ENCODE peak calls at places on chromosomes 7 and 10, in four cellular contexts. One of them, this sample, is unnamed.

GRCh38 chr10:15585303-15585715 is 134.4 kb downstream of the ITGA8 start:
- DNase-seq in activated CD8-positive, alpha-beta memory T cell treated with anti-CD3 and anti-CD28 coated beads, Interleukin-2, amount 10 ng/mL, durations not matched to agents 7 days and 5 days: peak; percentile 52
- DNase-seq in body of pancreas: peak; percentile 39
- DNase-seq in AML-193: peak; percentile 65
- DNase-seq in this sample: peak; percentile 85

GRCh38 chr7:104327963-104328307 is 468 bp upstream of the LHFPL3 start:
- DNase-seq in body of pancreas: no peak
- DNase-seq in AML-193: no peak
- DNase-seq in activated CD8-positive, alpha-beta memory T cell treated with anti-CD3 and anti-CD28 coated beads, Interleukin-2, amount 10 ng/mL, durations not matched to agents 7 days and 5 days: no peak
- DNase-seq in this sample: no peak

GRCh38 chr7:112790651-112790973 is 419 bp upstream of the TMEM168 start:
- DNase-seq in body of pancreas: no peak
- DNase-seq in AML-193: peak; percentile 20
- DNase-seq in activated CD8-positive, alpha-beta memory T cell treated with anti-CD3 and anti-CD28 coated beads, Interleukin-2, amount 10 ng/mL, durations not matched to agents 7 days and 5 days: no peak
- DNase-seq in this sample: no peak

GRCh38 chr10:112631501-112632410 is 184.7 kb downstream of the VTI1A start:
- DNase-seq in activated CD8-positive, alpha-beta memory T cell treated with anti-CD3 and anti-CD28 coated beads, Interleukin-2, amount 10 ng/mL, durations not matched to agents 7 days and 5 days: no peak
- DNase-seq in body of pancreas: no peak
- DNase-seq in AML-193: no peak
- DNase-seq in this sample: no peak

GRCh38 chr10:11986593-11987216 is 55.9 kb downstream of the UPF2 start:
- DNase-seq in activated CD8-positive, alpha-beta memory T cell treated with anti-CD3 and anti-CD28 coated beads, Interleukin-2, amount 10 ng/mL, durations not matched to agents 7 days and 5 days: peak; percentile 81
- DNase-seq in AML-193: peak; percentile 69
- DNase-seq in body of pancreas: peak; percentile 85
- DNase-seq in this sample: peak; percentile 90

GRCh38 chr7:143240323-143241168 is 18.7 kb downstream of the TAS2R40 start:
- DNase-seq in body of pancreas: peak; percentile 80
- DNase-seq in AML-193: peak; percentile 88
- DNase-seq in activated CD8-positive, alpha-beta memory T cell treated with anti-CD3 and anti-CD28 coated beads, Interleukin-2, amount 10 ng/mL, durations not matched to agents 7 days and 5 days: peak; percentile 86
- DNase-seq in this sample: no peak

GRCh38 chr7:149209518-149210269 is 14.3 kb downstream of the ZNF282 start:
- DNase-seq in activated CD8-positive, alpha-beta memory T cell treated with anti-CD3 and anti-CD28 coated beads, Interleukin-2, amount 10 ng/mL, durations not matched to agents 7 days and 5 days: peak; percentile 89
- DNase-seq in body of pancreas: peak; percentile 24
- DNase-seq in AML-193: peak; percentile 32
- DNase-seq in this sample: no peak

GRCh38 chr10:29714096-29714874 is 79.5 kb upstream of the SVIL start:
- DNase-seq in body of pancreas: no peak
- DNase-seq in activated CD8-positive, alpha-beta memory T cell treated with anti-CD3 and anti-CD28 coated beads, Interleukin-2, amount 10 ng/mL, durations not matched to agents 7 days and 5 days: no peak
- DNase-seq in AML-193: no peak
- DNase-seq in this sample: no peak

GRCh38 chr7:141184532-141185190 is 110.8 kb downstream of the TMEM178B start:
- DNase-seq in activated CD8-positive, alpha-beta memory T cell treated with anti-CD3 and anti-CD28 coated beads, Interleukin-2, amount 10 ng/mL, durations not matched to agents 7 days and 5 days: no peak
- DNase-seq in AML-193: no peak
- DNase-seq in body of pancreas: no peak
- DNase-seq in this sample: no peak

GRCh38 chr7:88169717-88170320 is 50.0 kb downstream of the SRI start:
- DNase-seq in AML-193: peak; percentile 13
- DNase-seq in body of pancreas: no peak
- DNase-seq in activated CD8-positive, alpha-beta memory T cell treated with anti-CD3 and anti-CD28 coated beads, Interleukin-2, amount 10 ng/mL, durations not matched to agents 7 days and 5 days: no peak
- DNase-seq in this sample: no peak

GRCh38 chr7:151694441-151694827 is 174.7 kb upstream of the RHEB start:
- DNase-seq in activated CD8-positive, alpha-beta memory T cell treated with anti-CD3 and anti-CD28 coated beads, Interleukin-2, amount 10 ng/mL, durations not matched to agents 7 days and 5 days: no peak
- DNase-seq in AML-193: no peak
- DNase-seq in body of pancreas: no peak
- DNase-seq in this sample: peak; percentile 5

GRCh38 chr10:63003816-63004453 is 129.2 kb upstream of the NRBF2 start:
- DNase-seq in activated CD8-positive, alpha-beta memory T cell treated with anti-CD3 and anti-CD28 coated beads, Interleukin-2, amount 10 ng/mL, durations not matched to agents 7 days and 5 days: no peak
- DNase-seq in body of pancreas: no peak
- DNase-seq in AML-193: peak; percentile 16
- DNase-seq in this sample: no peak

GRCh38 chr7:157150825-157151412 is 12.2 kb downstream of the UBE3C start:
- DNase-seq in activated CD8-positive, alpha-beta memory T cell treated with anti-CD3 and anti-CD28 coated beads, Interleukin-2, amount 10 ng/mL, durations not matched to agents 7 days and 5 days: no peak
- DNase-seq in body of pancreas: peak; percentile 46
- DNase-seq in AML-193: no peak
- DNase-seq in this sample: no peak

GRCh38 chr7:11469028-11469718 is 362.8 kb downstream of the THSD7A start:
- DNase-seq in AML-193: no peak
- DNase-seq in body of pancreas: peak; percentile 15
- DNase-seq in activated CD8-positive, alpha-beta memory T cell treated with anti-CD3 and anti-CD28 coated beads, Interleukin-2, amount 10 ng/mL, durations not matched to agents 7 days and 5 days: no peak
- DNase-seq in this sample: no peak

GRCh38 chr10:103745264-103746247 is 109.8 kb downstream of the SH3PXD2A start:
- DNase-seq in body of pancreas: no peak
- DNase-seq in activated CD8-positive, alpha-beta memory T cell treated with anti-CD3 and anti-CD28 coated beads, Interleukin-2, amount 10 ng/mL, durations not matched to agents 7 days and 5 days: peak; percentile 75
- DNase-seq in AML-193: no peak
- DNase-seq in this sample: no peak

GRCh38 chr10:75295901-75296441 is 60.2 kb upstream of the COMTD1 start:
- DNase-seq in activated CD8-positive, alpha-beta memory T cell treated with anti-CD3 and anti-CD28 coated beads, Interleukin-2, amount 10 ng/mL, durations not matched to agents 7 days and 5 days: no peak
- DNase-seq in AML-193: no peak
- DNase-seq in body of pancreas: peak; percentile 67
- DNase-seq in this sample: no peak

GRCh38 chr7:5394264-5395105 is 29.1 kb downstream of the TNRC18 start:
- DNase-seq in activated CD8-positive, alpha-beta memory T cell treated with anti-CD3 and anti-CD28 coated beads, Interleukin-2, amount 10 ng/mL, durations not matched to agents 7 days and 5 days: no peak
- DNase-seq in body of pancreas: no peak
- DNase-seq in AML-193: no peak
- DNase-seq in this sample: no peak

GRCh38 chr10:118944959-118945622 is 84.4 kb upstream of the NANOS1 start:
- DNase-seq in body of pancreas: no peak
- DNase-seq in AML-193: no peak
- DNase-seq in activated CD8-positive, alpha-beta memory T cell treated with anti-CD3 and anti-CD28 coated beads, Interleukin-2, amount 10 ng/mL, durations not matched to agents 7 days and 5 days: peak; percentile 8
- DNase-seq in this sample: no peak

GRCh38 chr7:155839461-155839860 is 27.2 kb upstream of the SHH start:
- DNase-seq in body of pancreas: no peak
- DNase-seq in activated CD8-positive, alpha-beta memory T cell treated with anti-CD3 and anti-CD28 coated beads, Interleukin-2, amount 10 ng/mL, durations not matched to agents 7 days and 5 days: no peak
- DNase-seq in AML-193: no peak
- DNase-seq in this sample: peak; percentile 9

GRCh38 chr7:105896407-105896842 is 20.0 kb upstream of the ATXN7L1 start:
- DNase-seq in AML-193: no peak
- DNase-seq in body of pancreas: peak; percentile 28
- DNase-seq in activated CD8-positive, alpha-beta memory T cell treated with anti-CD3 and anti-CD28 coated beads, Interleukin-2, amount 10 ng/mL, durations not matched to agents 7 days and 5 days: no peak
- DNase-seq in this sample: no peak

GRCh38 chr7:31772211-31772610 is 85.2 kb downstream of the PPP1R17 start:
- DNase-seq in body of pancreas: no peak
- DNase-seq in AML-193: no peak
- DNase-seq in activated CD8-positive, alpha-beta memory T cell treated with anti-CD3 and anti-CD28 coated beads, Interleukin-2, amount 10 ng/mL, durations not matched to agents 7 days and 5 days: no peak
- DNase-seq in this sample: no peak

GRCh38 chr10:132155723-132156381 is 30.9 kb upstream of the DPYSL4 start:
- DNase-seq in activated CD8-positive, alpha-beta memory T cell treated with anti-CD3 and anti-CD28 coated beads, Interleukin-2, amount 10 ng/mL, durations not matched to agents 7 days and 5 days: no peak
- DNase-seq in body of pancreas: peak; percentile 19
- DNase-seq in AML-193: no peak
- DNase-seq in this sample: peak; percentile 70

GRCh38 chr7:135924302-135924701 is 52.9 kb downstream of the MTPN start:
- DNase-seq in AML-193: no peak
- DNase-seq in activated CD8-positive, alpha-beta memory T cell treated with anti-CD3 and anti-CD28 coated beads, Interleukin-2, amount 10 ng/mL, durations not matched to agents 7 days and 5 days: no peak
- DNase-seq in body of pancreas: no peak
- DNase-seq in this sample: no peak

GRCh38 chr10:114413398-114413797 is 9.1 kb upstream of the AFAP1L2 start:
- DNase-seq in AML-193: no peak
- DNase-seq in activated CD8-positive, alpha-beta memory T cell treated with anti-CD3 and anti-CD28 coated beads, Interleukin-2, amount 10 ng/mL, durations not matched to agents 7 days and 5 days: no peak
- DNase-seq in body of pancreas: peak; percentile 89
- DNase-seq in this sample: no peak

GRCh38 chr10:60032723-60033122 is 126.4 kb upstream of the CCDC6 start:
- DNase-seq in activated CD8-positive, alpha-beta memory T cell treated with anti-CD3 and anti-CD28 coated beads, Interleukin-2, amount 10 ng/mL, durations not matched to agents 7 days and 5 days: peak; percentile 62
- DNase-seq in body of pancreas: peak; percentile 78
- DNase-seq in AML-193: peak; percentile 95
- DNase-seq in this sample: no peak

GRCh38 chr10:2891073-2891769 is 176.1 kb upstream of the PFKP start:
- DNase-seq in body of pancreas: no peak
- DNase-seq in AML-193: no peak
- DNase-seq in activated CD8-positive, alpha-beta memory T cell treated with anti-CD3 and anti-CD28 coated beads, Interleukin-2, amount 10 ng/mL, durations not matched to agents 7 days and 5 days: no peak
- DNase-seq in this sample: no peak

GRCh38 chr10:60096761-60097513 is 190.6 kb upstream of the CCDC6 start:
- DNase-seq in AML-193: no peak
- DNase-seq in body of pancreas: no peak
- DNase-seq in activated CD8-positive, alpha-beta memory T cell treated with anti-CD3 and anti-CD28 coated beads, Interleukin-2, amount 10 ng/mL, durations not matched to agents 7 days and 5 days: no peak
- DNase-seq in this sample: no peak

GRCh38 chr7:1721047-1721687 is 51.1 kb downstream of the ELFN1 start:
- DNase-seq in activated CD8-positive, alpha-beta memory T cell treated with anti-CD3 and anti-CD28 coated beads, Interleukin-2, amount 10 ng/mL, durations not matched to agents 7 days and 5 days: no peak
- DNase-seq in AML-193: no peak
- DNase-seq in body of pancreas: no peak
- DNase-seq in this sample: no peak

GRCh38 chr7:25028370-25028971 is 48.5 kb upstream of the OSBPL3 start:
- DNase-seq in body of pancreas: no peak
- DNase-seq in AML-193: no peak
- DNase-seq in activated CD8-positive, alpha-beta memory T cell treated with anti-CD3 and anti-CD28 coated beads, Interleukin-2, amount 10 ng/mL, durations not matched to agents 7 days and 5 days: no peak
- DNase-seq in this sample: no peak

GRCh38 chr10:4474829-4475228 is 351.2 kb upstream of the AKR1E2 start:
- DNase-seq in AML-193: no peak
- DNase-seq in activated CD8-positive, alpha-beta memory T cell treated with anti-CD3 and anti-CD28 coated beads, Interleukin-2, amount 10 ng/mL, durations not matched to agents 7 days and 5 days: peak; percentile 55
- DNase-seq in body of pancreas: no peak
- DNase-seq in this sample: no peak

GRCh38 chr7:6462094-6462493 is 14.3 kb upstream of the DAGLB start:
- DNase-seq in AML-193: no peak
- DNase-seq in activated CD8-positive, alpha-beta memory T cell treated with anti-CD3 and anti-CD28 coated beads, Interleukin-2, amount 10 ng/mL, durations not matched to agents 7 days and 5 days: no peak
- DNase-seq in body of pancreas: no peak
- DNase-seq in this sample: no peak

GRCh38 chr7:24963218-24963617 is 16.8 kb downstream of the OSBPL3 start:
- DNase-seq in body of pancreas: peak; percentile 72
- DNase-seq in AML-193: peak; percentile 58
- DNase-seq in activated CD8-positive, alpha-beta memory T cell treated with anti-CD3 and anti-CD28 coated beads, Interleukin-2, amount 10 ng/mL, durations not matched to agents 7 days and 5 days: peak; percentile 61
- DNase-seq in this sample: peak; percentile 78

GRCh38 chr10:21449288-21449966 is 76.1 kb downstream of the SKIDA1 start:
- DNase-seq in body of pancreas: no peak
- DNase-seq in activated CD8-positive, alpha-beta memory T cell treated with anti-CD3 and anti-CD28 coated beads, Interleukin-2, amount 10 ng/mL, durations not matched to agents 7 days and 5 days: no peak
- DNase-seq in AML-193: no peak
- DNase-seq in this sample: no peak

GRCh38 chr10:110479710-110480109 is 18.0 kb upstream of the DUSP5 start:
- DNase-seq in AML-193: no peak
- DNase-seq in activated CD8-positive, alpha-beta memory T cell treated with anti-CD3 and anti-CD28 coated beads, Interleukin-2, amount 10 ng/mL, durations not matched to agents 7 days and 5 days: no peak
- DNase-seq in body of pancreas: no peak
- DNase-seq in this sample: no peak

GRCh38 chr10:11798862-11799735 is 24.1 kb upstream of the PROSER2 start:
- DNase-seq in body of pancreas: no peak
- DNase-seq in AML-193: no peak
- DNase-seq in activated CD8-positive, alpha-beta memory T cell treated with anti-CD3 and anti-CD28 coated beads, Interleukin-2, amount 10 ng/mL, durations not matched to agents 7 days and 5 days: no peak
- DNase-seq in this sample: no peak

GRCh38 chr10:75593690-75594556 is 162.5 kb downstream of the LRMDA start:
- DNase-seq in AML-193: no peak
- DNase-seq in activated CD8-positive, alpha-beta memory T cell treated with anti-CD3 and anti-CD28 coated beads, Interleukin-2, amount 10 ng/mL, durations not matched to agents 7 days and 5 days: no peak
- DNase-seq in body of pancreas: no peak
- DNase-seq in this sample: no peak

This sample was measured in posterior vena cava.